ENCODE peak calls at places on chromosome 2, in ten cellular contexts. S, H, W, O, M, G, D, Y, P and B are unnamed samples. For H3K9me3, the result is how much of the 10 kb centered on the place peaks cover.

GRCh38 chr2:69565431-69565839 is 78.1 kb downstream of the AAK1 start:
- DNase-seq in O (peak), D (peak), S (no peak), Y (peak), W (no peak), M (peak), G (peak), H (peak), P (peak), B (peak)

GRCh38 chr2:46539327-46540276 is 60.2 kb downstream of the TMEM247 start:
- DNase-seq in W (peak), D (no peak), P (no peak), H (no peak), M (no peak), O (no peak), G (no peak), Y (no peak), S (no peak), B (no peak)

GRCh38 chr2:70516596-70516995 is 37.0 kb downstream of the TGFA start:
- DNase-seq in D (peak), W (no peak), S (no peak), P (no peak), O (no peak), M (no peak), G (no peak), H (peak), Y (peak), B (no peak)

GRCh38 chr2:144404621-144405312 is 115.2 kb downstream of the ZEB2 start:
- DNase-seq in D (no peak), S (no peak), O (no peak), P (no peak), G (no peak), W (no peak), H (no peak), M (no peak), Y (no peak), B (no peak)

GRCh38 chr2:42928692-42929576 is 136.6 kb upstream of the HAAO start:
- DNase-seq in O (no peak), M (peak), S (no peak), Y (no peak), D (no peak), P (peak), H (peak), G (no peak), W (no peak), B (no peak)

GRCh38 chr2:99337931-99338580 is 867 bp downstream of the EIF5B start:
- DNase-seq in M (peak), G (no peak), S (no peak), W (no peak), Y (no peak), H (peak), O (no peak), D (no peak), P (peak), B (no peak)

GRCh38 chr2:238882083-238882755 is 34.3 kb downstream of the TWIST2 start:
- DNase-seq in W (no peak), O (no peak), P (no peak), M (no peak), H (peak), D (no peak), Y (no peak), S (no peak), G (no peak), B (no peak)

GRCh38 chr2:212956665-212957064 is 194.7 kb downstream of the IKZF2 start:
- DNase-seq in G (no peak), Y (no peak), D (no peak), H (no peak), O (no peak), M (no peak), W (no peak), P (no peak), S (no peak), B (no peak)

GRCh38 chr2:162316590-162316989 is 1.9 kb downstream of the IFIH1 start:
- DNase-seq in D (no peak), P (no peak), G (no peak), M (no peak), Y (no peak), S (no peak), H (no peak), W (no peak), O (no peak), B (no peak)

GRCh38 chr2:16311521-16312440 is 353.9 kb downstream of the CYRIA start:
- DNase-seq in P (no peak), G (no peak), H (no peak), S (no peak), M (no peak), W (no peak), Y (no peak), D (no peak), O (no peak), B (no peak)

GRCh38 chr2:96580771-96581170 is 44.2 kb downstream of the ARID5A start:
- DNase-seq in W (no peak), H (peak), G (no peak), Y (no peak), M (peak), D (no peak), S (no peak), O (no peak), P (no peak), B (no peak)

GRCh38 chr2:207239222-207239674 is 73.5 kb upstream of the KLF7 start:
- DNase-seq in O (peak), H (peak), S (peak), P (no peak), Y (peak), G (no peak), W (peak), D (no peak), M (no peak), B (no peak)

GRCh38 chr2:16223071-16223470 is 282.7 kb downstream of the MYCN start:
- DNase-seq in Y (no peak), P (no peak), D (no peak), G (no peak), H (no peak), O (no peak), M (peak), S (no peak), W (no peak), B (no peak)

GRCh38 chr2:230434677-230435324 is 18.8 kb downstream of the SP100 start:
- DNase-seq in W (no peak), P (no peak), H (peak), O (no peak), D (no peak), Y (no peak), G (no peak), S (no peak), M (no peak), B (no peak)

GRCh38 chr2:17799301-17800126 is 16.7 kb upstream of the MSGN1 start:
- DNase-seq in M (no peak), P (peak), G (no peak), O (no peak), Y (no peak), H (no peak), D (no peak), W (no peak), S (no peak), B (no peak)

GRCh38 chr2:200509227-200509607 is 651 bp downstream of the KCTD18 start:
- DNase-seq in Y (no peak), H (peak), S (no peak), W (no peak), D (no peak), O (no peak), G (no peak), M (peak), P (peak), B (no peak)

DNA sequence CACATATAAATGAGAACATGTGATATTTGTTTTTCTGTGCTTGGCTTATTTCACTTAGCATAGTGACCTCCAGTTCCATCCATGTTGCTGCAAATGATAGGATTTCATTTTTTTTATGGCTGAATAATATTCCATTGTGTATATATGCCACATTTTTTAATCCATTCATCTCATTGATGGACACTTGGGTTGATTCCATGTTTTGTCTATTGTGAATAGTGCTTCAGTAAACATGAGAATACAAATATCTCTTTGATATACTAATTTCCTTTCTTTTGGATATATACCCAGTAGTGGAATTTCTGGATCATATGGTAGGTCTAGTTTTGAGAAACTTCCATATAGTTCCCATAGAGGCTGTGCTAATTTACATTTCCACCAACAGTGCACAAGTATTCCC is 3.7 kb upstream of the NEMP2 start:
- DNase-seq in O (no peak), P (no peak), G (no peak), S (no peak), M (no peak), Y (no peak), H (no peak), W (no peak), D (no peak), B (no peak)
- H3K9me3 ChIP-seq in O (under half), P (under half), G (under half), S (under half), M (under half), Y (under half), H (under half), W (under half), D (under half), B (under half)

DNA sequence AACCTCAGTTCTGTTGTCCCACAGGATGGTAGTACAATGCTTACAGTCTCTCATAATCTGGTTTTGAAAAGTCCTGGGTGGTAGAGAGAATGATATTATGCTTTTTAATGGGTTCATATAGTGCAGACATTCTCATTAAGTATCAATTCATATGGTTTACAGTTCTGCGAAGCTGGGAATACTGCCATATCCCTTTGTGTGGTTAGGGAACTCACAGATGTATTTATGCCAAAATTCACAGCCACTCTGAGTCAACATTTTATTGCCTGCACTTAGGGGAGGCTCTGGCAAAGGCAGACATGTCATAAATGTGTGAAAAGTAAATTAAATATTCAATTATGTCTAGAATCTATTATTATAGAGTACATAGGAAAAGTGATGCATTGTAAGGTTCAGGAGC is 808.2 kb downstream of the SUCLG1 start:
- DNase-seq in G (no peak), D (no peak), W (no peak), M (no peak), P (no peak), H (peak), S (no peak), O (no peak), Y (no peak), B (no peak)
- H3K9me3 ChIP-seq in G (under half), D (under half), W (under half), M (under half), P (under half), H (under half), S (under half), O (under half), Y (under half), B (under half)

GRCh38 chr2:102141915-102142828 is at the start of gene IL1R1:
- DNase-seq in S (no peak), P (peak), H (peak), Y (peak), W (peak), M (peak), O (peak), G (peak), D (no peak), B (no peak)
- H3K9me3 ChIP-seq in S (under half), P (under half), H (under half), Y (under half), W (under half), M (under half), O (under half), G (under half), D (under half), B (under half)

GRCh38 chr2:237643582-237643981 is 16.2 kb downstream of the LRRFIP1 start:
- DNase-seq in W (no peak), P (no peak), Y (peak), D (no peak), H (no peak), S (no peak), M (no peak), G (no peak), O (no peak), B (no peak)

GRCh38 chr2:237642030-237642700 is 14.8 kb downstream of the LRRFIP1 start:
- DNase-seq in D (no peak), H (no peak), O (no peak), S (no peak), W (no peak), G (no peak), P (no peak), Y (peak), M (no peak), B (no peak)

GRCh38 chr2:237645261-237645660 is 17.9 kb downstream of the LRRFIP1 start:
- DNase-seq in M (no peak), H (no peak), G (no peak), W (no peak), D (no peak), S (no peak), P (no peak), O (no peak), Y (peak), B (no peak)

GRCh38 chr2:237643066-237643465 is 15.7 kb downstream of the LRRFIP1 start:
- DNase-seq in O (no peak), H (no peak), P (no peak), G (no peak), D (no peak), W (no peak), Y (peak), M (no peak), S (no peak), B (no peak)

GRCh38 chr2:237644059-237644703 is 16.8 kb downstream of the LRRFIP1 start:
- DNase-seq in D (no peak), W (no peak), O (no peak), H (no peak), G (no peak), S (no peak), P (no peak), M (no peak), Y (peak), B (no peak)
- H3K9me3 ChIP-seq in D (under half), W (under half), O (under half), H (under half), G (under half), S (under half), P (under half), M (under half), Y (under half), B (under half)

DNA sequence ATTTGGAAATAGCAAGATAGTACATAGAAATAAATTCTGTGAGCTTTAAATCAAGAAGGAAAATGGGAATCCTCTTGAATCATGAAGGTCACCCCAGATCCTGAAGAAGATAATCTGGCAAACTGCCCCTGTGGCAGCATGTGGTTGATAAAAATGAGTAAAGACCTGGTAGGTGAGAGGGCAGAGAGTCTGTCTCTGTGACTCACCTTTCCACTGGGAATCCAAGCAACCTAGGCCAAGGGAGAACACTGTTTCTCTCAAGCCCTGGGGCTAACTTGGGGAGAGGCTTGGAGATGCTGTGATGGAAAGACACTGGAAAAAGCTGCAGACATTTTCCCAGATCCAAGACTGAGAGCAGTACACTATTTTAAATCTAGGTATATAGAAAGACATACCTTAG is 185.8 kb upstream of the CNTNAP5 start:
- DNase-seq in P (no peak), G (no peak), W (no peak), Y (no peak), D (no peak), H (no peak), S (no peak), O (no peak), M (no peak), B (no peak)
- H3K9me3 ChIP-seq in P (under half), G (under half), W (under half), Y (under half), D (under half), H (under half), S (under half), O (under half), M (under half), B (under half)

GRCh38 chr2:194383404-194383803 is 1273.6 kb upstream of the SLC39A10 start:
- DNase-seq in O (no peak), W (no peak), S (no peak), D (no peak), M (peak), H (no peak), Y (no peak), G (no peak), P (peak), B (no peak)
- H3K9me3 ChIP-seq in O (under half), W (under half), S (under half), D (under half), M (under half), H (under half), Y (under half), G (under half), P (under half), B (under half)

GRCh38 chr2:86105252-86105968 is at the start of gene POLR1A:
- DNase-seq in D (no peak), M (peak), Y (peak), H (peak), O (peak), S (peak), W (peak), G (peak), P (peak), B (peak)
- H3K9me3 ChIP-seq in D (under half), M (under half), Y (under half), H (under half), O (under half), S (under half), W (under half), G (under half), P (under half), B (under half)

GRCh38 chr2:67566958-67567635 is 170.0 kb downstream of the ETAA1 start:
- DNase-seq in S (no peak), P (no peak), Y (no peak), M (no peak), O (no peak), D (no peak), W (no peak), H (peak), G (no peak), B (no peak)

GRCh38 chr2:67564626-67565025 is 167.5 kb downstream of the ETAA1 start:
- DNase-seq in M (no peak), H (no peak), P (no peak), G (no peak), S (no peak), D (no peak), O (no peak), Y (no peak), W (no peak), B (no peak)

GRCh38 chr2:67565761-67566160 is 168.6 kb downstream of the ETAA1 start:
- DNase-seq in H (peak), G (no peak), Y (no peak), O (no peak), M (no peak), P (no peak), D (no peak), W (no peak), S (no peak), B (no peak)

GRCh38 chr2:67567866-67568265 is 170.7 kb downstream of the ETAA1 start:
- DNase-seq in D (no peak), Y (no peak), W (no peak), P (no peak), S (no peak), O (no peak), M (no peak), H (peak), G (no peak), B (no peak)

DNA sequence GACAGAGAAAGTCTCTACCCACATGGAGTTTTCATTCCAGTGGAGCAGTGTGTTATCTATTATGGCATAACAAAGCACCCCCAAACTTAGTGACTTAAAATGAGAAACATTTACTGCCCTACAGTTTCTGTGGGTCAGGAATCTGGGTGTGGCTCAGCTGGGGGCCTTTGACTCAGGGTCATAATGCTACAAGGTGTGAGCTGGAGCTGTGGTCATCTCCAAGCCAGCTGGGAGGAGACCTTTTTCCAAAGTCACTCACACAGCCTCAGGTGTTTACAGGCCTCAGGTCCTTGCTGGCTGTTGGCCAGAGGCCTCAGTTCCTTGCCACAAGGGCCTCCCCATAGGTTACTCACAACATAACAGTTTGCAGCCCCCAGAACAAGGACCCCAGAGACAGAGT is 169.2 kb downstream of the ETAA1 start:
- DNase-seq in H (peak), W (no peak), G (no peak), S (no peak), O (no peak), Y (no peak), M (no peak), D (no peak), P (no peak), B (no peak)
- H3K9me3 ChIP-seq in H (under half), W (under half), G (under half), S (under half), O (under half), Y (under half), M (under half), D (under half), P (under half), B (under half)

GRCh38 chr2:234273887-234274584 is 222.8 kb downstream of the ARL4C start:
- DNase-seq in S (no peak), H (no peak), M (no peak), D (no peak), O (no peak), G (no peak), Y (no peak), P (peak), W (no peak), B (no peak)

GRCh38 chr2:234278556-234279286 is 218.2 kb downstream of the ARL4C start:
- DNase-seq in D (no peak), W (no peak), Y (no peak), G (no peak), O (no peak), M (no peak), S (no peak), P (peak), H (no peak), B (no peak)

GRCh38 chr2:234275515-234275914 is 221.4 kb downstream of the ARL4C start:
- DNase-seq in M (peak), W (no peak), Y (no peak), O (no peak), P (no peak), G (no peak), D (no peak), H (no peak), S (no peak), B (no peak)

GRCh38 chr2:234279646-234280045 is 217.2 kb downstream of the ARL4C start:
- DNase-seq in D (no peak), G (no peak), H (no peak), O (no peak), W (no peak), S (no peak), M (no peak), P (no peak), Y (no peak), B (no peak)
- H3K9me3 ChIP-seq in D (under half), G (under half), H (under half), O (under half), W (under half), S (under half), M (under half), P (under half), Y (under half), B (under half)